ENCODE peak calls at places on chromosomes 11 and 22, in six cellular contexts. E is astrocyte of the cerebellum; D is effector CD4-positive, alpha-beta T cell; O is ureter; U is cardiac muscle cell; A is hypothalamus. N is an unnamed sample.

GRCh38 chr11:2451916-2452694 is 7.3 kb downstream of the KCNQ1 start:
- DNase-seq in D (no peak), O (no peak), E (no peak), U (no peak), A (no peak), N (no peak)

GRCh38 chr11:68780829-68781228 is 29.5 kb upstream of the TESMIN start:
- DNase-seq in O (no peak), E (no peak), U (peak), D (no peak), A (no peak), N (no peak)

GRCh38 chr11:36131719-36132349 is 157.4 kb downstream of the COMMD9 start:
- DNase-seq in O (peak), E (no peak), A (peak), U (peak), D (no peak), N (no peak)

GRCh38 chr11:84780689-84781293 is 846.4 kb downstream of the DLG2 start:
- DNase-seq in A (no peak), E (peak), U (peak), O (no peak), D (no peak), N (peak)

GRCh38 chr11:102244681-102245409 is 72.4 kb upstream of the BIRC3 start:
- DNase-seq in O (no peak), E (peak), A (no peak), D (no peak), U (no peak), N (peak)

GRCh38 chr11:57424802-57425564 is 1.9 kb downstream of the SLC43A3 start:
- DNase-seq in A (no peak), D (peak), U (no peak), E (peak), O (peak), N (no peak)

GRCh38 chr22:23137905-23138520 is 3.8 kb downstream of the RSPH14 start:
- DNase-seq in A (no peak), U (no peak), O (no peak), D (peak), E (no peak), N (no peak)

GRCh38 chr11:113114452-113115027 is 153.3 kb downstream of the NCAM1 start:
- DNase-seq in A (peak), O (peak), D (no peak), U (peak), E (peak), N (peak)

GRCh38 chr22:33829549-33830280 is 90.6 kb downstream of the LARGE1 start:
- DNase-seq in D (no peak), E (no peak), O (no peak), U (no peak), A (no peak), N (no peak)

GRCh38 chr22:28333106-28333505 is 346.5 kb downstream of the TTC28 start:
- DNase-seq in D (no peak), E (no peak), O (no peak), A (no peak), U (no peak), N (no peak)

GRCh38 chr11:71447791-71448256 is 369 bp downstream of the DHCR7 start:
- DNase-seq in E (no peak), D (peak), U (peak), O (peak), A (peak), N (peak)

GRCh38 chr11:119727523-119728081 is 1.4 kb downstream of the NECTIN1 start:
- DNase-seq in E (no peak), O (peak), D (peak), A (no peak), U (peak), N (no peak)

GRCh38 chr11:121927359-121927758 is 188.7 kb downstream of the BLID start:
- DNase-seq in U (no peak), O (no peak), D (no peak), A (no peak), E (no peak), N (no peak)

GRCh38 chr11:2996976-2997375 is 4.8 kb upstream of the NAP1L4 start:
- DNase-seq in U (no peak), E (no peak), D (no peak), A (no peak), O (no peak), N (no peak)

GRCh38 chr11:67303989-67304411 is 670 bp downstream of the SSH3 start:
- DNase-seq in E (no peak), O (peak), U (peak), A (no peak), D (no peak), N (peak)

GRCh38 chr11:15918212-15918611 is 438.1 kb downstream of the SOX6 start:
- DNase-seq in U (no peak), D (no peak), E (no peak), O (no peak), A (no peak), N (no peak)

GRCh38 chr22:30876925-30877553 is 91.5 kb downstream of the MORC2 start:
- DNase-seq in U (no peak), E (peak), O (no peak), D (no peak), A (peak), N (no peak)

GRCh38 chr11:3203221-3204043 is 15.2 kb downstream of the MRGPRG start:
- DNase-seq in A (no peak), U (peak), O (no peak), D (no peak), E (no peak), N (no peak)

GRCh38 chr11:129090056-129090455 is 102.1 kb downstream of the ARHGAP32 start:
- DNase-seq in U (no peak), O (no peak), A (no peak), E (peak), D (no peak), N (no peak)

GRCh38 chr11:65488273-65489058 is 10.4 kb upstream of the MALAT1 start:
- DNase-seq in U (no peak), E (no peak), D (no peak), O (no peak), A (peak), N (no peak)

GRCh38 chr11:67117667-67118058 is 1.4 kb upstream of the KDM2A start:
- DNase-seq in O (peak), A (peak), U (no peak), E (no peak), D (peak), N (peak)

GRCh38 chr11:10459029-10459970 is 4.2 kb downstream of the AMPD3 start:
- DNase-seq in A (no peak), D (peak), O (no peak), U (peak), E (no peak), N (no peak)

GRCh38 chr11:117300301-117300700 is 9.2 kb downstream of the BACE1-AS start:
- DNase-seq in O (peak), A (peak), E (peak), D (no peak), U (peak), N (no peak)

GRCh38 chr11:57476223-57476882 is 16.0 kb downstream of the RTN4RL2 start:
- DNase-seq in U (peak), A (no peak), D (no peak), O (no peak), E (no peak), N (peak)

GRCh38 chr11:20512869-20513268 is 86.5 kb upstream of the SLC6A5 start:
- DNase-seq in A (no peak), O (no peak), D (no peak), U (no peak), E (no peak), N (no peak)

GRCh38 chr22:26428515-26429457 is at the start of gene ASPHD2:
- DNase-seq in D (peak), O (peak), U (peak), A (peak), E (peak), N (peak)

GRCh38 chr22:22685586-22685985 is 41.2 kb downstream of the GGTLC2 start:
- DNase-seq in A (no peak), O (no peak), U (no peak), E (no peak), D (no peak), N (no peak)

GRCh38 chr22:46674906-46675305 is 54.7 kb downstream of the GRAMD4 start:
- DNase-seq in E (no peak), O (no peak), A (no peak), D (no peak), U (no peak), N (no peak)

GRCh38 chr11:69925366-69926196 is 106.4 kb upstream of the FGF3 start:
- DNase-seq in E (no peak), O (no peak), A (no peak), D (no peak), U (no peak), N (no peak)

GRCh38 chr11:14725150-14725549 is 81.5 kb downstream of the PDE3B start:
- DNase-seq in D (no peak), U (no peak), A (no peak), E (no peak), O (no peak), N (no peak)

GRCh38 chr11:3136542-3137455 is 28.3 kb downstream of the OSBPL5 start:
- DNase-seq in E (no peak), O (no peak), D (no peak), U (no peak), A (no peak), N (no peak)

GRCh38 chr22:39821008-39821407 is 72.6 kb downstream of the ENTHD1 start:
- DNase-seq in O (no peak), D (no peak), E (no peak), U (no peak), A (no peak), N (no peak)

GRCh38 chr11:64007629-64008282 is 21.5 kb downstream of the OTUB1 start:
- DNase-seq in E (no peak), O (peak), U (peak), A (peak), D (no peak), N (peak)

GRCh38 chr11:133835258-133836075 is 9.8 kb downstream of the SPATA19 start:
- DNase-seq in D (no peak), U (peak), E (peak), O (no peak), A (peak), N (peak)

GRCh38 chr11:17568944-17569343 is 21.9 kb downstream of the OTOG start:
- DNase-seq in A (no peak), E (no peak), U (no peak), D (no peak), O (no peak), N (no peak)

GRCh38 chr11:13720940-13721339 is 52.5 kb downstream of the FAR1 start:
- DNase-seq in U (no peak), O (no peak), D (no peak), E (no peak), A (no peak), N (no peak)

GRCh38 chr11:73077454-73077853 is 64.7 kb downstream of the FCHSD2 start:
- DNase-seq in E (no peak), A (no peak), U (no peak), O (no peak), D (no peak), N (no peak)